ENCODE peak calls at places on chromosomes 7 and 10, in eight cellular contexts. H is NCI-H1092 treated with DMSO at 0.1 percent for 48 hours; A is A549; S is HCT116; C is HuH-7.5; W is T follicular helper cell; Q is SK-MEL-5; E is activated naive CD8-positive, alpha-beta T cell treated with anti-CD3 and anti-CD28 coated beads, Interleukin-2, amount 50 U/mL, for 24 hours. F is an unnamed sample.

GRCh38 chr10:71728218-71728737 is 8.7 kb upstream of the C10orf105 start:
- DNase-seq in H (no peak), A (peak), S (no peak), C (no peak), W (no peak), Q (no peak), E (no peak), F (peak)

GRCh38 chr10:35635576-35635975 is 6.5 kb downstream of the FZD8 start:
- DNase-seq in H (peak), A (peak), S (peak), C (peak), W (no peak), Q (peak), E (peak), F (peak)

GRCh38 chr7:43117842-43118241 is 5.4 kb downstream of the HECW1 start:
- DNase-seq in H (no peak), A (no peak), S (no peak), C (no peak), W (no peak), Q (no peak), E (no peak), F (no peak)

GRCh38 chr7:33591481-33591880 is 313.9 kb upstream of the BMPER start:
- DNase-seq in H (no peak), A (no peak), S (no peak), C (no peak), W (no peak), Q (no peak), E (no peak), F (peak)

GRCh38 chr10:52740913-52741675 is 31.5 kb downstream of the MBL2 start:
- DNase-seq in H (peak), A (peak), S (peak), C (peak), W (no peak), Q (peak), E (peak), F (peak)

GRCh38 chr7:131889572-131890150 is 333.2 kb upstream of the PODXL start:
- DNase-seq in H (peak), A (no peak), S (no peak), C (no peak), W (no peak), Q (no peak), E (no peak), F (no peak)

GRCh38 chr10:29896053-29896452 is 163.3 kb downstream of the JCAD start:
- DNase-seq in H (no peak), A (no peak), S (no peak), C (no peak), W (no peak), Q (no peak), E (no peak), F (no peak)

GRCh38 chr10:24935504-24936292 is 16.7 kb downstream of the PRTFDC1 start:
- DNase-seq in H (no peak), A (no peak), S (no peak), C (no peak), W (no peak), Q (no peak), E (no peak), F (no peak)

GRCh38 chr7:8217200-8218068 is 44.5 kb downstream of the ICA1 start:
- DNase-seq in H (peak), A (peak), S (peak), C (no peak), W (no peak), Q (peak), E (no peak), F (peak)

GRCh38 chr10:32263300-32263699 is 83.7 kb downstream of the EPC1 start:
- DNase-seq in H (no peak), A (no peak), S (no peak), C (no peak), W (no peak), Q (no peak), E (no peak), F (no peak)

GRCh38 chr10:34716958-34717357 is 98.1 kb downstream of the PARD3 start:
- DNase-seq in H (no peak), A (no peak), S (no peak), C (no peak), W (no peak), Q (no peak), E (no peak), F (peak)

GRCh38 chr10:114353383-114353782 is 50.9 kb downstream of the AFAP1L2 start:
- DNase-seq in H (no peak), A (no peak), S (no peak), C (no peak), W (no peak), Q (no peak), E (no peak), F (no peak)

GRCh38 chr7:28529755-28530154 is 117.4 kb downstream of the CREB5 start:
- DNase-seq in H (no peak), A (no peak), S (no peak), C (no peak), W (no peak), Q (no peak), E (no peak), F (no peak)

GRCh38 chr7:151740180-151740845 is 136.6 kb downstream of the PRKAG2 start:
- DNase-seq in H (no peak), A (no peak), S (no peak), C (no peak), W (no peak), Q (no peak), E (no peak), F (no peak)

GRCh38 chr10:35564276-35564982 is 40.7 kb upstream of the GJD4 start:
- DNase-seq in H (no peak), A (no peak), S (no peak), C (no peak), W (no peak), Q (no peak), E (no peak), F (no peak)

GRCh38 chr10:61975107-61975932 is 73.8 kb downstream of the ARID5B start:
- DNase-seq in H (no peak), A (peak), S (no peak), C (no peak), W (no peak), Q (peak), E (no peak), F (peak)

GRCh38 chr7:98840604-98841508 is 29.0 kb downstream of the TMEM130 start:
- DNase-seq in H (no peak), A (no peak), S (no peak), C (no peak), W (no peak), Q (no peak), E (no peak), F (no peak)

GRCh38 chr10:50063100-50063499 is 4.7 kb upstream of the WASHC2A start:
- DNase-seq in H (no peak), A (peak), S (no peak), C (no peak), W (peak), Q (no peak), E (peak), F (no peak)

GRCh38 chr10:32413513-32413912 is 32.4 kb upstream of the CCDC7 start:
- DNase-seq in H (no peak), A (peak), S (peak), C (no peak), W (no peak), Q (no peak), E (peak), F (no peak)

GRCh38 chr7:20402297-20403230 is 71.9 kb downstream of the ITGB8 start:
- DNase-seq in H (no peak), A (no peak), S (no peak), C (no peak), W (no peak), Q (no peak), E (no peak), F (peak)

GRCh38 chr10:119595134-119595714 is 1.5 kb downstream of the TIAL1 start:
- DNase-seq in H (no peak), A (no peak), S (no peak), C (no peak), W (no peak), Q (no peak), E (no peak), F (peak)

GRCh38 chr7:41163991-41164390 is 538.9 kb downstream of the INHBA start:
- DNase-seq in H (no peak), A (no peak), S (no peak), C (no peak), W (no peak), Q (no peak), E (no peak), F (no peak)

GRCh38 chr10:69567920-69568319 is 5.3 kb downstream of the NEUROG3 start:
- DNase-seq in H (no peak), A (peak), S (no peak), C (no peak), W (no peak), Q (peak), E (peak), F (peak)

GRCh38 chr7:77393954-77394353 is 22.2 kb downstream of the GSAP start:
- DNase-seq in H (no peak), A (no peak), S (no peak), C (no peak), W (no peak), Q (no peak), E (no peak), F (no peak)

GRCh38 chr10:50605280-50606270 is 18.2 kb downstream of the SGMS1 start:
- DNase-seq in H (peak), A (peak), S (no peak), C (no peak), W (no peak), Q (peak), E (no peak), F (peak)

GRCh38 chr10:12201543-12201942 is 5.6 kb downstream of the CDC123 start:
- DNase-seq in H (no peak), A (no peak), S (no peak), C (no peak), W (no peak), Q (no peak), E (no peak), F (no peak)